ENCODE peak calls at places on chromosomes 7 and 10, in six cellular contexts. I is AG04449, W is endothelial cell, K is fibroblast of villous mesenchyme, O is BJ, H is activated B cell treated with CpG ODN at 0.5 μM for 24 hours. S is an unnamed sample.

GRCh38 chr7:117230276-117231046 is 92.4 kb downstream of the WNT2 start:
- DNase-seq in I (peak), W (no peak), K (peak), O (peak), H (no peak), S (peak)

GRCh38 chr10:114044251-114045070 is 795 bp downstream of the ADRB1 start:
- DNase-seq in I (no peak), W (peak), K (no peak), O (no peak), H (no peak), S (no peak)

GRCh38 chr10:59625842-59626522 is 83.7 kb downstream of the SLC16A9 start:
- DNase-seq in I (peak), W (peak), K (peak), O (peak), H (no peak), S (peak)

GRCh38 chr10:73979428-73980407 is 18.2 kb upstream of the VCL start:
- DNase-seq in I (no peak), W (no peak), K (no peak), O (no peak), H (no peak), S (no peak)

GRCh38 chr10:21649441-21649872 is 115.4 kb downstream of the MLLT10 start:
- DNase-seq in I (no peak), W (no peak), K (peak), O (no peak), H (no peak), S (no peak)

GRCh38 chr10:48653944-48654698 is 30.6 kb upstream of the WDFY4 start:
- DNase-seq in I (no peak), W (no peak), K (no peak), O (no peak), H (no peak), S (no peak)

GRCh38 chr10:71554671-71555070 is 158.0 kb downstream of the CDH23 start:
- DNase-seq in I (no peak), W (no peak), K (no peak), O (no peak), H (no peak), S (no peak)

GRCh38 chr10:106387063-106387462 is 777.4 kb downstream of the SORCS1 start:
- DNase-seq in I (no peak), W (no peak), K (no peak), O (no peak), H (no peak), S (no peak)

GRCh38 chr7:91265693-91266066 is 1.4 kb downstream of the FZD1 start:
- DNase-seq in I (no peak), W (no peak), K (no peak), O (no peak), H (no peak), S (no peak)

GRCh38 chr7:47940482-47941001 is 7.7 kb downstream of the PKD1L1 start:
- DNase-seq in I (no peak), W (no peak), K (peak), O (peak), H (no peak), S (no peak)

GRCh38 chr7:86846494-86847190 is 202.9 kb downstream of the GRM3 start:
- DNase-seq in I (no peak), W (no peak), K (no peak), O (no peak), H (no peak), S (no peak)

GRCh38 chr10:124078028-124078427 is 15.4 kb downstream of the CHST15 start:
- DNase-seq in I (no peak), W (no peak), K (no peak), O (no peak), H (no peak), S (no peak)

GRCh38 chr10:73744690-73744994 is 470 bp downstream of the SEC24C start:
- DNase-seq in I (no peak), W (peak), K (peak), O (no peak), H (no peak), S (no peak)

GRCh38 chr7:18013936-18014335 is 13.7 kb downstream of the PRPS1L1 start:
- DNase-seq in I (no peak), W (no peak), K (no peak), O (no peak), H (no peak), S (no peak)

GRCh38 chr10:121296856-121297255 is 301.4 kb downstream of the FGFR2 start:
- DNase-seq in I (no peak), W (no peak), K (no peak), O (no peak), H (no peak), S (no peak)

GRCh38 chr7:2444476-2444875 is 31.7 kb downstream of the GRIFIN start:
- DNase-seq in I (peak), W (no peak), K (peak), O (peak), H (no peak), S (peak)

GRCh38 chr7:128755816-128756476 is 16.8 kb downstream of the CALU start:
- DNase-seq in I (peak), W (no peak), K (peak), O (peak), H (no peak), S (peak)

GRCh38 chr10:59234194-59234593 is 57.8 kb downstream of the PHYHIPL start:
- DNase-seq in I (no peak), W (no peak), K (peak), O (no peak), H (no peak), S (no peak)

GRCh38 chr7:40571796-40572195 is 437.0 kb downstream of the SUGCT start:
- DNase-seq in I (peak), W (no peak), K (peak), O (peak), H (no peak), S (peak)

GRCh38 chr7:106239406-106239805 is 45.4 kb downstream of the NAMPT start:
- DNase-seq in I (no peak), W (no peak), K (no peak), O (no peak), H (no peak), S (no peak)

GRCh38 chr7:51080622-51081269 is 235.9 kb downstream of the COBL start:
- DNase-seq in I (no peak), W (no peak), K (no peak), O (no peak), H (no peak), S (no peak)

GRCh38 chr10:104291439-104291951 is 22.5 kb downstream of the GSTO2 start:
- DNase-seq in I (no peak), W (peak), K (peak), O (no peak), H (peak), S (no peak)

GRCh38 chr10:49599546-49599945 is 10.6 kb upstream of the SLC18A3 start:
- DNase-seq in I (no peak), W (no peak), K (no peak), O (no peak), H (no peak), S (no peak)

GRCh38 chr10:12503311-12503710 is 154.0 kb downstream of the CAMK1D start:
- DNase-seq in I (no peak), W (no peak), K (no peak), O (no peak), H (no peak), S (no peak)

GRCh38 chr7:16399265-16399801 is 22.0 kb downstream of the CRPPA start:
- DNase-seq in I (no peak), W (no peak), K (peak), O (no peak), H (no peak), S (no peak)

GRCh38 chr7:31663072-31663471 is 23.9 kb upstream of the PPP1R17 start:
- DNase-seq in I (no peak), W (peak), K (no peak), O (no peak), H (no peak), S (no peak)

GRCh38 chr7:158847451-158847866 is 8.9 kb upstream of the DYNC2I1 start:
- DNase-seq in I (no peak), W (no peak), K (peak), O (no peak), H (no peak), S (no peak)

GRCh38 chr10:70163448-70163847 is 6.9 kb downstream of the SAR1A start:
- DNase-seq in I (no peak), W (no peak), K (no peak), O (no peak), H (no peak), S (no peak)

GRCh38 chr10:70169011-70169410 is 1.3 kb downstream of the SAR1A start:
- DNase-seq in I (no peak), W (no peak), K (peak), O (no peak), H (no peak), S (no peak)

GRCh38 chr10:70167246-70167645 is 3.1 kb downstream of the SAR1A start:
- DNase-seq in I (no peak), W (no peak), K (no peak), O (no peak), H (no peak), S (no peak)

GRCh38 chr10:70164179-70164578 is 6.1 kb downstream of the SAR1A start:
- DNase-seq in I (no peak), W (no peak), K (no peak), O (no peak), H (no peak), S (no peak)

DNA sequence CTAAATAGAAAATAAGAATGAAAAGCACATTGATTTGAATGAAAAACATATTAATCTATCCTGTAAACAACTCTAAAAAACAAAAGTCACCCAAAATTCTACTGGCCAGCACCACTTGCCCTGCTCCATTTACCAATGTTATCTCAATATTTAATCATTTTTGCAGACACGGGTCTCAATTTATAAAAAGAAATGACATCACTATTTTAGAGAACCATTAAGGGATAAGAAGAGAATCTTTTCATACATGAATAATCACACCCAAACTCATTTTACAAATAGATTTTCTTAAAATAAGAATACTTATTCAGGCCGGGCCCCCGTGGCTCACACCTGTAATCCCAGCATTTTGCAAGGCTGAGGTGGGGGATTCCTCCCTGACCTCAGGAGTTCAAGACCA is 3.9 kb downstream of the SAR1A start:
- DNase-seq in I (no peak), W (no peak), K (no peak), O (no peak), H (no peak), S (no peak)
- TF ChIP-seq CTCF in I (no peak), W (no peak), K (no peak), O (no peak), H (no peak), S (no peak)

GRCh38 chr7:143485091-143485490 is 7.4 kb downstream of the TAS2R41 start:
- DNase-seq in I (no peak), W (no peak), K (no peak), O (no peak), H (no peak), S (no peak)
- TF ChIP-seq CTCF in I (no peak), W (no peak), K (no peak), O (no peak), H (no peak), S (no peak)

DNA sequence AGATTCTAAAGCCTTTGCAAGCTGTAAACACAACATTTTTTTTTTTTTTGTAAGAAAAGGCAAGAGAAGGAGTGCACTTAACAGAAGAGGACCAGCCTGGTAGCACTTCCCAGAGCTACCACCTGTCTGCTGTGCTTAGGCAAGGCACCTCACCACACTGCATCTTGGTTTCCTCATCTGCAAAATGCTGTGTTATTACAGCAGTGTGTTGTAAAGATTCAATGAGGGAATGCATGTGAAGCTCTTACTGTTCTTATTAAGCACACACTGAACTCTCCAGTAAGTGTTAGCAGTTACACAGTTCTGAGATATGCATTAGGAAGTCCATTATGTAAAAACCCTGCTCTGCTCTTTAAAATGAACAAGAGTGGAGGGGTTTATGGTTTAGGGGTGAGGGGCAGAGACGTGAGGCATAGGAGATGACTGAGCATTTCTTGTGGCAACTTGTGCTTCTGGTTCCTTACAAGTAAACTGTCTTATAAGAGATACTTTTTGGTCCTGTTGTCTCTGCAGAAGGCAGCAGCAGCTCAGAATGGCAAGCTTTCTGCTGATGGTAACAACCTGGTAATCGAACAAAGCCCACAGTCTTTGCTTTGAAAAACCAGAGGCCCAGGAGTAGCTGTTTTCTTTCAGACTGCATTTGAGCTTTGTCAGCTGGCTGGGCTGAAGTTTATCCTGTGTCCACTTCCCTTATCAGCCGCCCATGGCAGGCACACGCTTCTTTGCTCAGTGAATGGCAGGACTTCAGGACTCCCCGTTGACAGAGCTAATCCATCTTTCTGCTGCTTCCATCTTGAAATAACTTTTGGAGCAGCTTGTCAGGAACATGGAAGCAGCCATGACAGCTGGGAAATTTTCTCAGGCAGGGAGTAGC is 98.8 kb upstream of the BMPER start:
- DNase-seq in I (no peak), W (no peak), K (no peak), O (no peak), H (no peak), S (no peak)
- TF ChIP-seq CTCF in I (no peak), W (no peak), K (no peak), O (no peak), H (no peak), S (no peak)

DNA sequence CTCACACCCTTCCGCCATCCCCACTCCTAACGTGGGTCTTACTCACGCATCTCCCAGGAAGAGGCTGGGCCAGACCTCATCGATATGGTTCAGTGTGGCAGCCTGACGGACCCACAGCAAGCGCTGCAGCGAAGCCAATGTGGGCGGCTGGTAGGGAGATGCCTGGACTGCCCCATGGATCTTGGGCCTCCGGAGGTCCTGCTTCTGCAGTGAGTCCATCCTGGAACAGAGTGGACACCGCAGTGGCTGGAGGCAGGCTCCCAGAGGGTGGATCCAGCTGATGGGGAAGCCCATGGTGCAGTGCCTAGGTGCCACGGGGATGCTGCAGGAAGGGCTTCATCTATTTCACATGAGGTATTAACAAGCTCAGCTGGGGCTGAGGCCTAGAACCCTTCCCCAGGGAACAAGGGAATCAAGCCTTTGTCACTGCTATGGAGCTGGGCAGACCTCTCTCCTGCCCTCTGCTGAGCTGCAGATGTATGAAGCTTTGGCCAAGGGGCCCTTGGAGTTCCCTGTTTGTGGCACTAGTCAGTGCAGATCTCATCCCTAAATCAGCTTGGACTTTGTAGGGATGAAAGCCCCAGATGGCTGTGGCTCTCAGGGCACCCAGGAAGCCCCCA is 13.7 kb upstream of the SAMD8 start:
- DNase-seq in I (no peak), W (no peak), K (peak), O (no peak), H (no peak), S (no peak)
- TF ChIP-seq CTCF in I (peak), W (no peak), K (peak), O (peak), H (no peak), S (peak)

DNA sequence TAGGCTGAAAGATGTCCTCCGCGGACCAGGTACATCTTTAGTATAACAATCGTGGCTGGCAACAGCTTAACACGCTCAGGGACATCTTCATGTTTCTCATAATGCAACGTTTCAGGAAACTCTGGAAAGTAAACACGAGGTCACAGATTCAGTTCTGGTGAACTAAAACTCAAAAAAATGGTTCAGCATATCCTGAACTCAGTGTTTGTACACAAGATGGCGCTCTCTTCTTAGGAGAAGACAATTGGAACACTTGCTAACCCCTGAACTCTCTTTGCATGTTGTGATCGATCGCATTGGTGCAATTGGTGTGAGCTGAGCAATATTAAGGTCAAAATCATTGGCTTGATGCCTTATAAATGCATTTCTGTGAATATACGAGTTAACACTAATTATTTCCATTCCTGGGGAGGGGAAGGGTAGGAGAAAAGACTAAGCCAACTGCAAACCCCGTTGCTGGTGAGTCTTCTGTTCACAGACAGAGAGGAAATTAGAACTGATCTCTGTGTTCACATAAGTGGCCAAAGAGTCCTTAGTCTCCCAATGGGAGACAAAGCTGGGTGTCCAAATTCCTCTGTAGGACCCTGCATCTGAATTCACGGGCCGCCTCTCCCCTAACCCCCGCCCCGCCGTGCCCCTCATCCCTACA is 52.6 kb upstream of the FAM180A start:
- DNase-seq in I (peak), W (peak), K (peak), O (no peak), H (no peak), S (peak)
- TF ChIP-seq CTCF in I (peak), W (peak), K (peak), O (peak), H (peak), S (peak)